ENCODE peak calls at places on chromosome 20, in six cellular contexts. One of them, this sample, is unnamed.

GRCh38 chr20:33914871-33915270 is 78.8 kb upstream of the RALY start:
- DNase-seq in lung microvascular endothelial cell: peak; percentile 97
- DNase-seq in fibroblast of pulmonary artery: peak; percentile 66
- DNase-seq in stimulated activated CD8-positive, alpha-beta memory T cell treated with anti-CD3 and anti-CD28 coated beads, Interleukin-15, amount 100 ng/mL, for 4 hours: peak; percentile 2
- DNase-seq in activated naive CD4-positive, alpha-beta T cell: peak; percentile 5
- DNase-seq in GM12891: no peak
- DNase-seq in this sample: no peak

GRCh38 chr20:6651016-6651415 is 116.5 kb upstream of the BMP2 start:
- DNase-seq in fibroblast of pulmonary artery: peak; percentile 19
- DNase-seq in stimulated activated CD8-positive, alpha-beta memory T cell treated with anti-CD3 and anti-CD28 coated beads, Interleukin-15, amount 100 ng/mL, for 4 hours: no peak
- DNase-seq in lung microvascular endothelial cell: no peak
- DNase-seq in GM12891: no peak
- DNase-seq in activated naive CD4-positive, alpha-beta T cell: no peak
- DNase-seq in this sample: no peak

GRCh38 chr20:40511478-40511877 is 177.6 kb downstream of the MAFB start:
- DNase-seq in fibroblast of pulmonary artery: peak; percentile 60
- DNase-seq in activated naive CD4-positive, alpha-beta T cell: no peak
- DNase-seq in lung microvascular endothelial cell: no peak
- DNase-seq in GM12891: no peak
- DNase-seq in stimulated activated CD8-positive, alpha-beta memory T cell treated with anti-CD3 and anti-CD28 coated beads, Interleukin-15, amount 100 ng/mL, for 4 hours: no peak
- DNase-seq in this sample: no peak

GRCh38 chr20:51014797-51015722 is 7.8 kb downstream of the KCNG1 start:
- DNase-seq in fibroblast of pulmonary artery: peak; percentile 75
- DNase-seq in activated naive CD4-positive, alpha-beta T cell: no peak
- DNase-seq in stimulated activated CD8-positive, alpha-beta memory T cell treated with anti-CD3 and anti-CD28 coated beads, Interleukin-15, amount 100 ng/mL, for 4 hours: no peak
- DNase-seq in lung microvascular endothelial cell: peak; percentile 61
- DNase-seq in GM12891: no peak
- DNase-seq in this sample: peak; percentile 39

GRCh38 chr20:62069741-62070216 is 4.1 kb upstream of the TAF4 start:
- DNase-seq in activated naive CD4-positive, alpha-beta T cell: no peak
- DNase-seq in fibroblast of pulmonary artery: peak; percentile 26
- DNase-seq in GM12891: no peak
- DNase-seq in stimulated activated CD8-positive, alpha-beta memory T cell treated with anti-CD3 and anti-CD28 coated beads, Interleukin-15, amount 100 ng/mL, for 4 hours: no peak
- DNase-seq in lung microvascular endothelial cell: no peak
- DNase-seq in this sample: no peak

GRCh38 chr20:15930324-15931305 is 642.6 kb downstream of the KIF16B start:
- DNase-seq in GM12891: no peak
- DNase-seq in fibroblast of pulmonary artery: peak; percentile 38
- DNase-seq in activated naive CD4-positive, alpha-beta T cell: no peak
- DNase-seq in lung microvascular endothelial cell: no peak
- DNase-seq in stimulated activated CD8-positive, alpha-beta memory T cell treated with anti-CD3 and anti-CD28 coated beads, Interleukin-15, amount 100 ng/mL, for 4 hours: no peak
- DNase-seq in this sample: peak; percentile 40

GRCh38 chr20:63347081-63347741 is 13.9 kb downstream of the CHRNA4 start:
- DNase-seq in GM12891: no peak
- DNase-seq in lung microvascular endothelial cell: no peak
- DNase-seq in stimulated activated CD8-positive, alpha-beta memory T cell treated with anti-CD3 and anti-CD28 coated beads, Interleukin-15, amount 100 ng/mL, for 4 hours: no peak
- DNase-seq in fibroblast of pulmonary artery: no peak
- DNase-seq in activated naive CD4-positive, alpha-beta T cell: no peak
- DNase-seq in this sample: no peak

GRCh38 chr20:40687384-40688128 is 1.5 kb downstream of the MAFB start:
- DNase-seq in fibroblast of pulmonary artery: peak; percentile 22
- DNase-seq in activated naive CD4-positive, alpha-beta T cell: no peak
- DNase-seq in GM12891: no peak
- DNase-seq in stimulated activated CD8-positive, alpha-beta memory T cell treated with anti-CD3 and anti-CD28 coated beads, Interleukin-15, amount 100 ng/mL, for 4 hours: no peak
- DNase-seq in lung microvascular endothelial cell: peak; percentile 29
- DNase-seq in this sample: no peak

GRCh38 chr20:13119583-13119982 is 101.5 kb upstream of the ISM1 start:
- DNase-seq in activated naive CD4-positive, alpha-beta T cell: peak; percentile 2
- DNase-seq in fibroblast of pulmonary artery: peak; percentile 77
- DNase-seq in stimulated activated CD8-positive, alpha-beta memory T cell treated with anti-CD3 and anti-CD28 coated beads, Interleukin-15, amount 100 ng/mL, for 4 hours: no peak
- DNase-seq in lung microvascular endothelial cell: peak; percentile 69
- DNase-seq in GM12891: no peak
- DNase-seq in this sample: peak; percentile 60

GRCh38 chr20:48040491-48040890 is 255.2 kb upstream of the SULF2 start:
- DNase-seq in lung microvascular endothelial cell: no peak
- DNase-seq in GM12891: no peak
- DNase-seq in fibroblast of pulmonary artery: no peak
- DNase-seq in activated naive CD4-positive, alpha-beta T cell: no peak
- DNase-seq in stimulated activated CD8-positive, alpha-beta memory T cell treated with anti-CD3 and anti-CD28 coated beads, Interleukin-15, amount 100 ng/mL, for 4 hours: no peak
- DNase-seq in this sample: no peak

GRCh38 chr20:46582648-46583047 is 32.2 kb upstream of the OCSTAMP start:
- DNase-seq in GM12891: no peak
- DNase-seq in fibroblast of pulmonary artery: no peak
- DNase-seq in activated naive CD4-positive, alpha-beta T cell: no peak
- DNase-seq in stimulated activated CD8-positive, alpha-beta memory T cell treated with anti-CD3 and anti-CD28 coated beads, Interleukin-15, amount 100 ng/mL, for 4 hours: no peak
- DNase-seq in lung microvascular endothelial cell: no peak
- DNase-seq in this sample: no peak

GRCh38 chr20:38893485-38894090 is 32.6 kb upstream of the FAM83D start:
- DNase-seq in stimulated activated CD8-positive, alpha-beta memory T cell treated with anti-CD3 and anti-CD28 coated beads, Interleukin-15, amount 100 ng/mL, for 4 hours: peak; percentile 61
- DNase-seq in lung microvascular endothelial cell: peak; percentile 52
- DNase-seq in GM12891: peak; percentile 88
- DNase-seq in activated naive CD4-positive, alpha-beta T cell: peak; percentile 71
- DNase-seq in fibroblast of pulmonary artery: peak; percentile 55
- DNase-seq in this sample: no peak

GRCh38 chr20:53805895-53806384 is 212.3 kb upstream of the ZNF217 start:
- DNase-seq in lung microvascular endothelial cell: peak; percentile 67
- DNase-seq in activated naive CD4-positive, alpha-beta T cell: no peak
- DNase-seq in fibroblast of pulmonary artery: peak; percentile 51
- DNase-seq in stimulated activated CD8-positive, alpha-beta memory T cell treated with anti-CD3 and anti-CD28 coated beads, Interleukin-15, amount 100 ng/mL, for 4 hours: no peak
- DNase-seq in GM12891: no peak
- DNase-seq in this sample: peak; percentile 84

GRCh38 chr20:2752631-2753455 is 47.6 kb downstream of the CPXM1 start:
- DNase-seq in fibroblast of pulmonary artery: peak; percentile 53
- DNase-seq in GM12891: no peak
- DNase-seq in lung microvascular endothelial cell: peak; percentile 47
- DNase-seq in activated naive CD4-positive, alpha-beta T cell: peak; percentile 20
- DNase-seq in stimulated activated CD8-positive, alpha-beta memory T cell treated with anti-CD3 and anti-CD28 coated beads, Interleukin-15, amount 100 ng/mL, for 4 hours: no peak
- DNase-seq in this sample: no peak

GRCh38 chr20:41619360-41620115 is 1.4 kb upstream of the CHD6 start:
- DNase-seq in activated naive CD4-positive, alpha-beta T cell: no peak
- DNase-seq in GM12891: no peak
- DNase-seq in fibroblast of pulmonary artery: no peak
- DNase-seq in lung microvascular endothelial cell: no peak
- DNase-seq in stimulated activated CD8-positive, alpha-beta memory T cell treated with anti-CD3 and anti-CD28 coated beads, Interleukin-15, amount 100 ng/mL, for 4 hours: no peak
- DNase-seq in this sample: no peak

GRCh38 chr20:5470943-5471342 is 154.2 kb upstream of the PROKR2 start:
- DNase-seq in fibroblast of pulmonary artery: no peak
- DNase-seq in stimulated activated CD8-positive, alpha-beta memory T cell treated with anti-CD3 and anti-CD28 coated beads, Interleukin-15, amount 100 ng/mL, for 4 hours: no peak
- DNase-seq in activated naive CD4-positive, alpha-beta T cell: no peak
- DNase-seq in GM12891: no peak
- DNase-seq in lung microvascular endothelial cell: no peak
- DNase-seq in this sample: no peak

GRCh38 chr20:23637282-23638221 is at the start of gene CST3:
- DNase-seq in fibroblast of pulmonary artery: peak; percentile 89
- DNase-seq in lung microvascular endothelial cell: peak; percentile 89
- DNase-seq in stimulated activated CD8-positive, alpha-beta memory T cell treated with anti-CD3 and anti-CD28 coated beads, Interleukin-15, amount 100 ng/mL, for 4 hours: no peak
- DNase-seq in activated naive CD4-positive, alpha-beta T cell: no peak
- DNase-seq in GM12891: peak; percentile 80
- DNase-seq in this sample: peak; percentile 69

GRCh38 chr20:41248371-41249024 is 69.0 kb downstream of the ZHX3 start:
- DNase-seq in GM12891: no peak
- DNase-seq in activated naive CD4-positive, alpha-beta T cell: no peak
- DNase-seq in fibroblast of pulmonary artery: peak; percentile 96
- DNase-seq in stimulated activated CD8-positive, alpha-beta memory T cell treated with anti-CD3 and anti-CD28 coated beads, Interleukin-15, amount 100 ng/mL, for 4 hours: no peak
- DNase-seq in lung microvascular endothelial cell: peak; percentile 88
- DNase-seq in this sample: no peak

GRCh38 chr20:24729896-24730605 is 219.0 kb upstream of the CST7 start:
- DNase-seq in activated naive CD4-positive, alpha-beta T cell: no peak
- DNase-seq in lung microvascular endothelial cell: no peak
- DNase-seq in fibroblast of pulmonary artery: no peak
- DNase-seq in stimulated activated CD8-positive, alpha-beta memory T cell treated with anti-CD3 and anti-CD28 coated beads, Interleukin-15, amount 100 ng/mL, for 4 hours: no peak
- DNase-seq in GM12891: no peak
- DNase-seq in this sample: no peak

GRCh38 chr20:4134355-4134834 is 119.0 kb upstream of the RNF24 start:
- DNase-seq in stimulated activated CD8-positive, alpha-beta memory T cell treated with anti-CD3 and anti-CD28 coated beads, Interleukin-15, amount 100 ng/mL, for 4 hours: no peak
- DNase-seq in fibroblast of pulmonary artery: no peak
- DNase-seq in lung microvascular endothelial cell: no peak
- DNase-seq in activated naive CD4-positive, alpha-beta T cell: no peak
- DNase-seq in GM12891: no peak
- DNase-seq in this sample: no peak

GRCh38 chr20:17680128-17680835 is 1.8 kb downstream of the RRBP1 start:
- DNase-seq in stimulated activated CD8-positive, alpha-beta memory T cell treated with anti-CD3 and anti-CD28 coated beads, Interleukin-15, amount 100 ng/mL, for 4 hours: peak; percentile 4
- DNase-seq in GM12891: no peak
- DNase-seq in fibroblast of pulmonary artery: peak; percentile 84
- DNase-seq in lung microvascular endothelial cell: peak; percentile 30
- DNase-seq in activated naive CD4-positive, alpha-beta T cell: no peak
- DNase-seq in this sample: no peak

GRCh38 chr20:17843246-17844132 is 125.1 kb downstream of the SNX5 start:
- DNase-seq in activated naive CD4-positive, alpha-beta T cell: no peak
- DNase-seq in lung microvascular endothelial cell: peak; percentile 77
- DNase-seq in fibroblast of pulmonary artery: peak; percentile 97
- DNase-seq in GM12891: no peak
- DNase-seq in stimulated activated CD8-positive, alpha-beta memory T cell treated with anti-CD3 and anti-CD28 coated beads, Interleukin-15, amount 100 ng/mL, for 4 hours: no peak
- DNase-seq in this sample: no peak

GRCh38 chr20:10611357-10611756 is 62.4 kb downstream of the JAG1 start:
- DNase-seq in stimulated activated CD8-positive, alpha-beta memory T cell treated with anti-CD3 and anti-CD28 coated beads, Interleukin-15, amount 100 ng/mL, for 4 hours: no peak
- DNase-seq in lung microvascular endothelial cell: peak; percentile 76
- DNase-seq in activated naive CD4-positive, alpha-beta T cell: no peak
- DNase-seq in fibroblast of pulmonary artery: peak; percentile 65
- DNase-seq in GM12891: peak; percentile 25
- DNase-seq in this sample: no peak

GRCh38 chr20:63749597-63750508 is 10.3 kb downstream of the SLC2A4RG start:
- DNase-seq in stimulated activated CD8-positive, alpha-beta memory T cell treated with anti-CD3 and anti-CD28 coated beads, Interleukin-15, amount 100 ng/mL, for 4 hours: no peak
- DNase-seq in activated naive CD4-positive, alpha-beta T cell: no peak
- DNase-seq in fibroblast of pulmonary artery: no peak
- DNase-seq in GM12891: no peak
- DNase-seq in lung microvascular endothelial cell: no peak
- DNase-seq in this sample: no peak